ENCODE peak calls at places on chromosomes 5 and 9, in five cellular contexts. M, H, Q, U and G are unnamed samples.

GRCh38 chr5:58891072-58891970 is 308.4 kb downstream of the RAB3C start:
- DNase-seq in H (peak), U (peak), M (peak), Q (peak), G (peak)

GRCh38 chr9:15735083-15735974 is 182.5 kb downstream of the CCDC171 start:
- DNase-seq in M (peak), H (no peak), Q (peak), U (no peak), G (peak)

GRCh38 chr9:16633794-16634193 is 236.7 kb downstream of the BNC2 start:
- DNase-seq in U (no peak), M (no peak), Q (no peak), H (no peak), G (no peak)

GRCh38 chr9:128203842-128204551 is 818 bp downstream of the DNM1 start:
- DNase-seq in U (no peak), M (peak), H (peak), Q (peak), G (peak)

GRCh38 chr9:34503406-34503805 is 19.4 kb downstream of the ENHO start:
- DNase-seq in U (no peak), H (no peak), Q (no peak), M (no peak), G (no peak)

GRCh38 chr9:85639675-85640186 is 102.0 kb downstream of the AGTPBP1 start:
- DNase-seq in M (no peak), H (no peak), U (no peak), Q (no peak), G (no peak)

GRCh38 chr5:91469517-91470165 is 86.5 kb upstream of the ARRDC3 start:
- DNase-seq in H (no peak), Q (peak), M (no peak), U (no peak), G (no peak)

GRCh38 chr9:122204491-122204890 is 24.3 kb downstream of the LHX6 start:
- DNase-seq in Q (no peak), U (no peak), M (no peak), H (no peak), G (no peak)

GRCh38 chr9:114452219-114453169 is 52.8 kb downstream of the WHRN start:
- DNase-seq in H (peak), U (no peak), Q (no peak), M (no peak), G (peak)

GRCh38 chr5:180327166-180327565 is 26.0 kb downstream of the GFPT2 start:
- DNase-seq in Q (peak), U (no peak), M (no peak), H (no peak), G (no peak)

GRCh38 chr9:18142964-18143363 is 331.0 kb upstream of the ADAMTSL1 start:
- DNase-seq in H (no peak), U (no peak), Q (peak), M (no peak), G (peak)

GRCh38 chr9:87890866-87891265 is 8.2 kb downstream of the SPATA31E1 start:
- DNase-seq in M (no peak), U (no peak), H (no peak), Q (no peak), G (no peak)

GRCh38 chr9:72917892-72918509 is 34.9 kb downstream of the ALDH1A1 start:
- DNase-seq in Q (no peak), H (no peak), U (no peak), M (no peak), G (no peak)

GRCh38 chr9:70043689-70044449 is at the start of gene MAMDC2:
- DNase-seq in H (no peak), M (no peak), U (no peak), Q (no peak), G (peak)